ENCODE peak calls at places on chromosomes 16 and 17, in ten cellular contexts. N is uterus, P is IMR-90, A is small intestine, S is upper lobe of right lung, I is prostate gland, K is keratinocyte, G is AG04450, U is breast epithelium, D is fibroblast of lung. Y is an unnamed sample.
A peak's percentile ranks its signal among the peaks of the same experiment; 100 is the strongest.

GRCh38 chr17:78924481-78925151 is 571 bp downstream of the TIMP2 start:
- DNase-seq in U (no peak), D (peak; percentile 44), K (no peak), I (no peak), P (no peak), N (no peak), A (no peak), S (peak; percentile 72), G (no peak), Y (no peak)

GRCh38 chr17:67488161-67488560 is 111.1 kb downstream of the PITPNC1 start:
- DNase-seq in G (no peak), P (no peak), I (no peak), S (no peak), D (peak; percentile 42), A (no peak), U (no peak), K (no peak), N (no peak), Y (no peak)

GRCh38 chr17:72538921-72539352 is 418.1 kb downstream of the SOX9 start:
- DNase-seq in S (no peak), N (no peak), K (no peak), P (no peak), U (no peak), D (peak; percentile 17), A (peak; percentile 49), I (no peak), G (no peak), Y (no peak)

GRCh38 chr17:28385037-28385797 is 13.7 kb downstream of the SARM1 start:
- DNase-seq in P (no peak), U (peak; percentile 50), S (peak; percentile 75), A (peak; percentile 40), K (no peak), N (no peak), D (no peak), I (no peak), G (no peak), Y (no peak)

GRCh38 chr17:80718428-80718827 is 173.8 kb downstream of the RPTOR start:
- DNase-seq in I (no peak), P (no peak), A (no peak), K (no peak), N (no peak), U (no peak), S (no peak), D (no peak), G (no peak), Y (no peak)

GRCh38 chr16:77212736-77213541 is 13.7 kb downstream of the SYCE1L start:
- DNase-seq in I (peak; percentile 41), K (no peak), U (peak; percentile 65), S (peak; percentile 86), A (peak; percentile 60), P (no peak), D (peak; percentile 42), N (peak; percentile 69), G (no peak), Y (no peak)

GRCh38 chr17:62090021-62090824 is 25.1 kb upstream of the MED13 start:
- DNase-seq in G (no peak), A (peak; percentile 72), N (no peak), K (no peak), D (no peak), I (no peak), P (no peak), U (no peak), S (no peak), Y (no peak)

GRCh38 chr17:75238684-75239191 is 22.7 kb downstream of the GGA3 start:
- DNase-seq in K (peak; percentile 15), U (no peak), D (peak; percentile 58), G (peak; percentile 43), A (peak; percentile 67), N (peak; percentile 58), I (peak; percentile 44), S (peak; percentile 75), P (peak; percentile 69), Y (no peak)

GRCh38 chr16:9682320-9682719 is 499.9 kb downstream of the GRIN2A start:
- DNase-seq in K (no peak), P (no peak), N (no peak), G (no peak), D (no peak), I (no peak), U (no peak), S (no peak), A (no peak), Y (no peak)

GRCh38 chr16:87845213-87845612 is 24.1 kb downstream of the SLC7A5 start:
- DNase-seq in P (no peak), N (no peak), K (no peak), U (no peak), G (no peak), A (no peak), I (no peak), D (no peak), S (no peak), Y (no peak)

GRCh38 chr16:86285938-86286921 is 224.1 kb upstream of the FOXF1 start:
- DNase-seq in A (no peak), P (peak; percentile 58), G (no peak), U (no peak), S (no peak), K (no peak), N (no peak), I (no peak), D (peak; percentile 30), Y (no peak)

GRCh38 chr17:34135841-34136240 is 119.2 kb upstream of the CCL2 start:
- DNase-seq in S (no peak), P (no peak), N (no peak), I (no peak), A (no peak), G (no peak), K (no peak), D (no peak), U (no peak), Y (no peak)

GRCh38 chr16:88019847-88020512 is 68.7 kb downstream of the BANP start:
- DNase-seq in G (no peak), S (peak; percentile 38), I (no peak), D (no peak), P (no peak), A (no peak), K (no peak), U (peak; percentile 27), N (no peak), Y (no peak)

DNA sequence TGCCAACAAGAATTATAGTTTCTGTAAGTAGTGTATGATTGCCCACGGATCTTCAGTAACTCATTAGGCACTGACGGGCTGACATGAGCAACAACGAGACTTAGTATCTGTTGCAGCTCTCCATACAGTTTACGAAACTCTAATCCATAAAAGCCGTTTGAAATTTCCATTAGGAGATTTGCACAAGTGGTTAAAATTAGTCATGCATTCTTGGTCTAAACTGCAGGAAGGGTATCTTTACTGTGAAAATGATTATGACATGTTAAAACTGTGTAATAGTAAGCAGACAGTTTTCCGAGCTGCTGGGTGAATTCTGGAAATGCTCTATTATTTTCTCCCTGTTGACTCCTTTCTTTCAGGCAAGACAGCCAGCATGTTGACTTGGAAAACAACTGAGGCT is 605.0 kb downstream of the WWOX start:
- DNase-seq in U (no peak), G (no peak), S (no peak), P (no peak), I (no peak), D (peak; percentile 34), N (no peak), K (no peak), A (no peak), Y (no peak)
- H3K4me3 ChIP-seq in U (no peak overlapping the region), G (no peak overlapping the region), S (no peak overlapping the region), P (no peak overlapping the region), I (no peak overlapping the region), D (no peak overlapping the region), N (no peak overlapping the region), K (no peak overlapping the region), A (no peak overlapping the region), Y (no peak overlapping the region)

DNA sequence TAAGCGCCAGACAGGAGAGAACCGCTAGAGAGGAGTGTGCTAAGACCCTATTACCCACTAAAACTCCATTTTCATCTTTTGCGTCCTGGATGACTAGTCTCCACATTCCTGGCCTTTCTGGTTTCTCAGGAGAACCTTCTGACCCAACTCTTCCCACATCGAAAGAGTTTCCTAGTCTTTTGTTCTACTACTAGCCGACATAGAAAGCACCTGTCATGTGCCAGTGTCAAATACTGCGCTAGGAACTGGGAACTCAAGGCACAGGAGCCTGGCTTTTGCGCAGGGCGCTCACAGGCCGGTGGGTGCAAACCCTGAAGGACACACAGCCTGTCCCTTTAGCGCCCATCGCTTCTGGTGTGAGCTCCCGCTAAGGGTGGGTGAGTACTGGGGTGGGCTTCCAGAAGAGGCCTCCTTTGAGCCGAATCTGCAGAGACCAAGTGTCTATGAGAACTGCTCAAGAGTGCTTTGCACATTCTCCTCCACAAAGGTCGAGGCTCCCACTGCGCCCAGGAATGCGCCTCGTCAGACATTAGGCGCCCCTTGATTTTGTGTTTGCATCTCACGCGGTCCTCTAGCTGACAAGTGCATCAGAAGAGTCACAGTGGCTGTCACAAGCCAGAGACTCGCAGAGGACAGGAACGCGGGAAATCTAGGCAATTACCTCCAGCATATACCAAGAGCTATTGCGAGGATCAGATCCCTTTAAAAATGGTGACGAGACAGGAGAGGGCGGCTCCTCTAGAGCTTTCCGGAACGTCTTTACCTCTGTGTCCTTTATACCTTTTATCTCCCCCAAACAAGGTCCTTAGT is 2.0 kb upstream of the PSMB3 start:
- DNase-seq in I (no peak), U (no peak), N (no peak), A (no peak), D (no peak), G (no peak), S (no peak), P (peak; percentile 22), K (no peak), Y (peak; percentile 75)
- H3K27ac ChIP-seq in I (peak overlapping the region; percentile 86), U (peak overlapping the region; percentile 93), N (peak overlapping the region; percentile 89), A (no peak overlapping the region), D (no peak overlapping the region), G (no peak overlapping the region), S (peak overlapping the region; percentile 93), P (no peak overlapping the region), K (peak overlapping the region; percentile 45), Y (peak overlapping the region; percentile 81)

GRCh38 chr17:63848834-63849689 is 6.6 kb upstream of the SMARCD2 start:
- DNase-seq in G (peak; percentile 37), S (peak; percentile 96), U (peak; percentile 91), K (peak; percentile 48), P (peak; percentile 80), D (peak; percentile 82), A (peak; percentile 93), N (peak; percentile 84), I (peak; percentile 80), Y (peak; percentile 93)
- H3K4me3 ChIP-seq in G (peak overlapping the region; percentile 43), S (peak overlapping the region; percentile 39), U (peak overlapping the region; percentile 43), K (peak overlapping the region; percentile 51), P (peak overlapping the region; percentile 33), D (peak overlapping the region; percentile 19), A (no peak overlapping the region), N (peak overlapping the region; percentile 9), I (peak overlapping the region; percentile 10), Y (peak overlapping the region; percentile 67)

GRCh38 chr16:65532218-65532617 is 410.4 kb upstream of the CDH11 start:
- DNase-seq in U (no peak), K (no peak), N (no peak), D (no peak), P (no peak), S (no peak), G (no peak), A (no peak), I (no peak), Y (no peak)
- H3K27ac ChIP-seq in U (peak overlapping the region; percentile 61), K (no peak overlapping the region), N (no peak overlapping the region), D (no peak overlapping the region), P (no peak overlapping the region), S (peak overlapping the region; percentile 8), G (no peak overlapping the region), A (no peak overlapping the region), I (no peak overlapping the region), Y (no peak overlapping the region)

GRCh38 chr17:58414596-58414997 is 2.7 kb downstream of the RNF43 start:
- DNase-seq in I (no peak), A (peak; percentile 48), K (no peak), U (no peak), P (no peak), G (no peak), N (no peak), S (no peak), D (no peak), Y (no peak)
- H3K4me3 ChIP-seq in I (peak overlapping the region; percentile 37), A (no peak overlapping the region), K (peak overlapping the region; percentile 95), U (peak overlapping the region; percentile 49), P (no peak overlapping the region), G (no peak overlapping the region), N (no peak overlapping the region), S (peak overlapping the region; percentile 41), D (no peak overlapping the region), Y (no peak overlapping the region)

Y was measured in coronary artery.